ENCODE peak calls at places on chromosomes 2 and 18, in four cellular contexts. N is IMR-90, T is H1, H is neuronal stem cell. Z is an unnamed sample. For H3K4me1, the result is how much of the 10 kb centered on the place peaks cover.

GRCh38 chr2:98108110-98108509 is 21.1 kb downstream of the VWA3B start:
- DNase-seq in N (no peak), T (no peak), H (no peak), Z (no peak)

GRCh38 chr2:237878321-237879057 is 19.1 kb downstream of the RAMP1 start:
- DNase-seq in N (no peak), T (no peak), H (no peak), Z (no peak)

GRCh38 chr2:46268986-46269385 is 28.2 kb upstream of the EPAS1 start:
- DNase-seq in N (peak), T (no peak), H (no peak), Z (no peak)

GRCh38 chr18:40676676-40677075 is 1278.4 kb upstream of the PIK3C3 start:
- DNase-seq in N (peak), T (no peak), H (no peak), Z (no peak)

GRCh38 chr2:213119061-213119809 is 32.2 kb downstream of the IKZF2 start:
- DNase-seq in N (peak), T (no peak), H (no peak), Z (no peak)

GRCh38 chr2:39422700-39423099 is 14.4 kb downstream of the MAP4K3 start:
- DNase-seq in N (no peak), T (no peak), H (no peak), Z (no peak)

GRCh38 chr2:60100034-60100433 is 453.4 kb downstream of the BCL11A start:
- DNase-seq in N (no peak), T (no peak), H (no peak), Z (no peak)

GRCh38 chr2:45709137-45709536 is 57.7 kb downstream of the PRKCE start:
- DNase-seq in N (no peak), T (no peak), H (no peak), Z (no peak)

GRCh38 chr2:104774631-104775030 is 79.3 kb upstream of the POU3F3 start:
- DNase-seq in N (no peak), T (no peak), H (no peak), Z (no peak)

GRCh38 chr2:126655500-126656310 is at the start of gene GYPC:
- DNase-seq in N (peak), T (no peak), H (peak), Z (peak)

GRCh38 chr2:241885701-241886643 is 16.4 kb downstream of the RTP5 start:
- DNase-seq in N (no peak), T (no peak), H (no peak), Z (no peak)

GRCh38 chr2:222643134-222643533 is 12.8 kb downstream of the FARSB start:
- DNase-seq in N (no peak), T (no peak), H (no peak), Z (no peak)

GRCh38 chr2:39689876-39690275 is 24.2 kb downstream of the TMEM178A start:
- DNase-seq in N (no peak), T (no peak), H (no peak), Z (no peak)

GRCh38 chr2:204205548-204205947 is 269.0 kb downstream of the ICOS start:
- DNase-seq in N (no peak), T (peak), H (no peak), Z (peak)

GRCh38 chr18:67935638-67936037 is 419.1 kb upstream of the DSEL start:
- DNase-seq in N (no peak), T (no peak), H (no peak), Z (no peak)

GRCh38 chr2:200811336-200812121 is at the start of gene BZW1:
- DNase-seq in N (peak), T (peak), H (peak), Z (peak)
- H3K14ac ChIP-seq in N (peak), T (no peak), H (no peak), Z (peak)

GRCh38 chr2:235024951-235025773 is 73.3 kb downstream of the SH3BP4 start:
- DNase-seq in N (no peak), T (no peak), H (no peak), Z (no peak)

GRCh38 chr2:235026649-235027557 is 75.1 kb downstream of the SH3BP4 start:
- DNase-seq in N (peak), T (no peak), H (no peak), Z (no peak)

GRCh38 chr2:235027558-235028214 is 75.9 kb downstream of the SH3BP4 start:
- DNase-seq in N (peak), T (no peak), H (no peak), Z (no peak)

GRCh38 chr2:235024191-235024611 is 72.4 kb downstream of the SH3BP4 start:
- DNase-seq in N (peak), T (no peak), H (no peak), Z (no peak)

DNA sequence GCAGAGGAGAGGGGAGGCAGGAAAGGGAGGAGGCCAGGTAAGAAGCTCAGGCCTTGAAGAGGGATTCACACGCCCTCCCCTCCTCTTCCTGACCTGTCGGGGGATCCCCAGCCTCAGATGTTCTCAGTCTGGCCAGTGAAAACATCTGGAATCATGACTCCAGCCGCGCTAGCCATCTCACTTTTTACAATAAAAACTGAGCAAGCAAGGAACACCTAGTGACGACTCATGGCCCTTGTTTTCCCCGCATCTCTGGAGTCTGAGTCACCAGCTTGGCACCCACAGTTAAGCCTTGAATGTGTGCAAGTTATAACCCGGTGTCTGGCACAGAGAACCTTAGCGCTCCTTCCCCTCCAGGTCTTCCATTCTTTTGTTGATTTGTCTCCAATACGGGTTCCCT is 74.3 kb downstream of the SH3BP4 start:
- DNase-seq in N (peak), T (no peak), H (no peak), Z (no peak)
- H3K4me1 ChIP-seq in N (half or more), T (under half), H (under half), Z (under half)

GRCh38 chr2:184721881-184722280 is 123.6 kb downstream of the ZNF804A start:
- DNase-seq in N (no peak), T (no peak), H (no peak), Z (no peak)
- H3K14ac ChIP-seq in N (no peak), T (no peak), H (no peak), Z (no peak)

DNA sequence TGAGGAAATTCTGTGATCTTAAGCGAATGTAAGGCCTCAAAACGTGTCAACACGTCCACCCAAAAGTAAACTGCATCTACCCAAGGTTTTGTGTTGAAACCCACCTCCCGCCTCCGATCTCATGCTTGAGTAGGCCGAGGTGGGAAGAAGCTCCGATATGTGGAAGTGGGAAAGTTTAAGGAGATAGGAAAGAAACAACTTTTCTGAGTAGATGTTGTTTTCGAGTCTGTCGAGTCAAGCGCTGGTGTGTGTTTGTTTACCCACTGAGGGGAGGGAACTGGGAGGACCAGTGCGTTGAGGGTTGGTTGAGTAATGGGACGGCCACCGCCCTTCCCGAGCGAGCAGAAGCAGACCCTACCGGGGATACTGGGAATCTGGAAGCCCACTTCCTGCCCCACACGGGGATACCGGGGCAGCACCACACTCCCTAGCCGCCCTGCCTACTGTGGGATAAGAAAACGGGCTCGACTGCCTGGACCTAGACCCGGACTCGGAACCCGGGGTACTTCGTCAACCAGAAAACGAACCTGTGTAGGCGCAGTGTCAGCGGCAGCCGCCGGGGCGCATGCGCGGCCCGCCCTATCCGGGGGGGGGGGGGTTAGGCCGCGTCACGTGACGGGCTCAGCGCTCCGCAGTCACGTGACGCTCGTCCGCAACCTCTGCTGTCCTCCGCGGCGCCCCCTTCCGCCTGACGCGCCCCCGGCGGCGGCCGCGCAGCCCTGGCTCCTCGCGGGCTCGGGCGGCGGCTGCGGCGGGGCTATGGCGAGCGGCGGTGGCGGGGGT is at the start of gene RETREG2:
- DNase-seq in N (peak), T (peak), H (peak), Z (peak)
- H3K4me1 ChIP-seq in N (under half), T (under half), H (under half), Z (under half)

DNA sequence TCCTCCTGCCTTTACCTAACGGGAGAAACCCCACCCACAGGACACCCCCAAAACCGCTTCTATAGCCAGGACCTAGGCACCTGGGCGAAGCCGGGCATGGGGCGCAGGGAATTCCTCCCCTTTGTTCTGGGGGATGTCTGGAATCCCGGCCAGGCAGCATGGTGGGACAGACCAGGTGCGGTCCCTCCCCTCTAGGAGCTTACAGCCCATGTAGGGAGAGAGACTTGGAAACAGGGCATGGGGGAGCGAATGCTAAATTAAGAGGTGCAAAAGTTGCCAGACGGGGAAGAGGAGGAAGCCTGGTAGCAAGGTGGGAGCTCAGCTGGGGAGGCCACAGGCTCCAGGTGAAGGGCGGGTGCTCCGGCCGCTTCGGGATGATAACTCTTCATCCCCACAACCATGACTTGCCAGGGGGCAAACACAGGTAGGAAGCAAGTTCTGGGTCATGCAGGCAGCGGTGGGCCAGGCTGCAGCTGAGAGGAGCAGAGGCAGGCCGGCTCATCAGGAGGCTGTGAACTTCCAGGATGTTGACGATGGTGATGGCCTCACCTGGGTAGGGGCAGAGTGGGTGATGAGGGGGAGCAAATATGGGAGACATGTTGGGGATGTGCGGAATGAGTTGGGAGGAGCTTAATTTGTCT is 1.3 kb downstream of the TMEM37 start:
- DNase-seq in N (no peak), T (no peak), H (no peak), Z (peak)
- H3K14ac ChIP-seq in N (no peak), T (no peak), H (no peak), Z (no peak)

GRCh38 chr2:236673823-236674185 is 104.2 kb downstream of the ACKR3 start:
- DNase-seq in N (no peak), T (no peak), H (no peak), Z (no peak)
- H3K4me1 ChIP-seq in N (under half), T (under half), H (under half), Z (under half)

DNA sequence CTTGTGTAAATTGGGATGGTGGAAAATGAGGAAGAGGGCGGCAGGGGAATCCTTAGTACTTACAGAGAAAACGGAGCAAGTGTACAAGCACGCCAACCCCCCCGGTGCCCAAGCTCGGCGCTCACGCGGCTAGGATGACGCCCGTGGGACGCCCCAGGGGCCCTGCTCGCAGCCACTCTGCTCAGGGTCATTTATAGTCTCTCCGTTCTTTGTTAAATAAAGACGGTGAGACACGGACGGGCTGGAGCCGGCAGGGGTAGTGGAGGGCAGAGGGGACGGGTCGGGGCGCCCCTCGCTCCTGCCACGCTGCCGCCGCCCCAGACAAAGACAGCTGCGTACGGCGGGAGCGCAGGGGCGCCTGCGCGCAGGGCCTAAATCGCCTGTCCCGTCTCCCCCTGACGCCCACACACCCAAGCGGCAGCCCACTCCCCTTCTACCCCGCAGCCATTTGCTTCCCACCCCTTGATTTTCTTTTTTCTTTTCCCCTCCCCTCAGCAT is 37.8 kb downstream of the PCBP1 start:
- DNase-seq in N (peak), T (no peak), H (no peak), Z (peak)
- H3K14ac ChIP-seq in N (peak), T (no peak), H (peak), Z (peak)